ENCODE peak calls at places on chromosomes 5 and 9, in five cellular contexts. F, H, Y, D and O are unnamed samples.

GRCh38 chr5:169416583-169417196 is 115.8 kb upstream of the SLIT3 start:
- DNase-seq in F (no peak), H (peak), Y (no peak), D (no peak), O (no peak)

GRCh38 chr9:130234340-130235260 is 31.0 kb upstream of the HMCN2 start:
- DNase-seq in F (no peak), H (no peak), Y (no peak), D (no peak), O (no peak)

GRCh38 chr5:65198777-65199120 is 283.0 kb downstream of the ADAMTS6 start:
- DNase-seq in F (no peak), H (no peak), Y (no peak), D (peak), O (no peak)

GRCh38 chr9:21682981-21683380 is 119.5 kb upstream of the MTAP start:
- DNase-seq in F (no peak), H (no peak), Y (no peak), D (no peak), O (no peak)

GRCh38 chr5:164181604-164182003 is 676.2 kb downstream of the MAT2B start:
- DNase-seq in F (no peak), H (no peak), Y (no peak), D (no peak), O (no peak)

GRCh38 chr9:102069969-102070368 is 331.5 kb upstream of the GRIN3A start:
- DNase-seq in F (no peak), H (no peak), Y (no peak), D (no peak), O (no peak)

GRCh38 chr9:4066120-4066519 is 233.7 kb downstream of the GLIS3 start:
- DNase-seq in F (no peak), H (no peak), Y (no peak), D (no peak), O (no peak)

GRCh38 chr5:64766105-64766504 is 2.4 kb downstream of the SREK1IP1 start:
- DNase-seq in F (no peak), H (no peak), Y (no peak), D (peak), O (no peak)

GRCh38 chr5:159343295-159344094 is 13.2 kb upstream of the IL12B start:
- DNase-seq in F (no peak), H (no peak), Y (no peak), D (no peak), O (no peak)

GRCh38 chr9:115118471-115119156 is 657 bp upstream of the TNC start:
- DNase-seq in F (peak), H (no peak), Y (peak), D (no peak), O (peak)

GRCh38 chr9:95993342-95993741 is 117.9 kb downstream of the ERCC6L2 start:
- DNase-seq in F (no peak), H (no peak), Y (no peak), D (no peak), O (no peak)

GRCh38 chr5:134097221-134097620 is 17.3 kb upstream of the TCF7 start:
- DNase-seq in F (no peak), H (no peak), Y (no peak), D (no peak), O (no peak)

GRCh38 chr5:157267766-157268480 is 2.0 kb downstream of the CYFIP2 start:
- DNase-seq in F (no peak), H (no peak), Y (no peak), D (no peak), O (no peak)

GRCh38 chr9:123048748-123049147 is 15.3 kb downstream of the GPR21 start:
- DNase-seq in F (no peak), H (no peak), Y (no peak), D (no peak), O (no peak)

GRCh38 chr9:129489838-129490582 is 130.9 kb downstream of the C9orf50 start:
- DNase-seq in F (no peak), H (no peak), Y (peak), D (no peak), O (no peak)

GRCh38 chr9:21559402-21560280 is 77.5 kb upstream of the IFNE start:
- DNase-seq in F (no peak), H (no peak), Y (no peak), D (no peak), O (peak)

GRCh38 chr5:15731686-15732085 is 231.7 kb downstream of the FBXL7 start:
- DNase-seq in F (no peak), H (no peak), Y (no peak), D (no peak), O (no peak)

GRCh38 chr5:80083115-80083890 is 48.2 kb downstream of the THBS4 start:
- DNase-seq in F (no peak), H (no peak), Y (peak), D (peak), O (peak)

GRCh38 chr5:19534751-19535150 is 453.2 kb downstream of the CDH18 start:
- DNase-seq in F (no peak), H (no peak), Y (no peak), D (no peak), O (no peak)

GRCh38 chr5:147452137-147452838 is 57.6 kb downstream of the DPYSL3 start:
- DNase-seq in F (peak), H (no peak), Y (no peak), D (no peak), O (peak)

GRCh38 chr9:122402403-122403268 is 31.8 kb downstream of the PTGS1 start:
- DNase-seq in F (no peak), H (no peak), Y (peak), D (peak), O (no peak)

GRCh38 chr5:63125862-63126261 is 547.2 kb downstream of the LRRC70 start:
- DNase-seq in F (peak), H (no peak), Y (peak), D (peak), O (peak)

GRCh38 chr5:143874312-143874711 is 62.4 kb downstream of the HMHB1 start:
- DNase-seq in F (no peak), H (no peak), Y (no peak), D (no peak), O (no peak)

GRCh38 chr5:90134892-90135291 is 274.7 kb downstream of the CETN3 start:
- DNase-seq in F (no peak), H (no peak), Y (peak), D (no peak), O (no peak)

GRCh38 chr5:150122158-150122510 is 33.5 kb downstream of the PDGFRB start:
- DNase-seq in F (no peak), H (no peak), Y (peak), D (peak), O (peak)

GRCh38 chr5:178284095-178284675 is 51.6 kb upstream of the PHYKPL start:
- DNase-seq in F (no peak), H (no peak), Y (peak), D (no peak), O (peak)

GRCh38 chr9:97811534-97812246 is 41.3 kb upstream of the FOXE1 start:
- DNase-seq in F (no peak), H (no peak), Y (no peak), D (no peak), O (no peak)

GRCh38 chr9:97364769-97365490 is 47.0 kb upstream of the TDRD7 start:
- DNase-seq in F (no peak), H (no peak), Y (no peak), D (no peak), O (no peak)

GRCh38 chr9:137353223-137354152 is 51.4 kb upstream of the NRARP start:
- DNase-seq in F (no peak), H (no peak), Y (no peak), D (no peak), O (no peak)

GRCh38 chr5:16754621-16755020 is 137.8 kb upstream of the RETREG1 start:
- DNase-seq in F (no peak), H (no peak), Y (no peak), D (no peak), O (peak)

GRCh38 chr9:136671254-136671614 is 8.5 kb downstream of the EGFL7 start:
- DNase-seq in F (no peak), H (no peak), Y (peak), D (no peak), O (no peak)

GRCh38 chr5:116454417-116454927 is 120.2 kb downstream of the SEMA6A start:
- DNase-seq in F (no peak), H (peak), Y (peak), D (no peak), O (no peak)

GRCh38 chr5:172160506-172160905 is 27.5 kb downstream of the STK10 start:
- DNase-seq in F (no peak), H (no peak), Y (no peak), D (no peak), O (no peak)

GRCh38 chr9:81125446-81126092 is 563.8 kb downstream of the TLE1 start:
- DNase-seq in F (no peak), H (no peak), Y (no peak), D (no peak), O (no peak)
- TF ChIP-seq CREB1 in F (no peak), H (no peak), Y (no peak), D (no peak), O (no peak)

GRCh38 chr9:29974197-29974596 is 2400.9 kb upstream of the C9orf72 start:
- DNase-seq in F (no peak), H (no peak), Y (no peak), D (no peak), O (no peak)
- H3K4me2 ChIP-seq in F (no peak), H (no peak), Y (no peak), D (no peak), O (no peak)

GRCh38 chr5:125032286-125032685 is 285.8 kb upstream of the ZNF608 start:
- DNase-seq in F (no peak), H (no peak), Y (no peak), D (no peak), O (no peak)

GRCh38 chr5:125036494-125036893 is 290.1 kb upstream of the ZNF608 start:
- DNase-seq in F (no peak), H (no peak), Y (no peak), D (no peak), O (no peak)

GRCh38 chr5:125037020-125037419 is 290.6 kb upstream of the ZNF608 start:
- DNase-seq in F (no peak), H (no peak), Y (no peak), D (no peak), O (no peak)

GRCh38 chr5:125033602-125034001 is 287.2 kb upstream of the ZNF608 start:
- DNase-seq in F (no peak), H (no peak), Y (no peak), D (no peak), O (no peak)

GRCh38 chr5:125034331-125034730 is 287.9 kb upstream of the ZNF608 start:
- DNase-seq in F (no peak), H (no peak), Y (no peak), D (no peak), O (no peak)
- TF ChIP-seq CREB1 in F (no peak), H (no peak), Y (no peak), D (no peak), O (no peak)

DNA sequence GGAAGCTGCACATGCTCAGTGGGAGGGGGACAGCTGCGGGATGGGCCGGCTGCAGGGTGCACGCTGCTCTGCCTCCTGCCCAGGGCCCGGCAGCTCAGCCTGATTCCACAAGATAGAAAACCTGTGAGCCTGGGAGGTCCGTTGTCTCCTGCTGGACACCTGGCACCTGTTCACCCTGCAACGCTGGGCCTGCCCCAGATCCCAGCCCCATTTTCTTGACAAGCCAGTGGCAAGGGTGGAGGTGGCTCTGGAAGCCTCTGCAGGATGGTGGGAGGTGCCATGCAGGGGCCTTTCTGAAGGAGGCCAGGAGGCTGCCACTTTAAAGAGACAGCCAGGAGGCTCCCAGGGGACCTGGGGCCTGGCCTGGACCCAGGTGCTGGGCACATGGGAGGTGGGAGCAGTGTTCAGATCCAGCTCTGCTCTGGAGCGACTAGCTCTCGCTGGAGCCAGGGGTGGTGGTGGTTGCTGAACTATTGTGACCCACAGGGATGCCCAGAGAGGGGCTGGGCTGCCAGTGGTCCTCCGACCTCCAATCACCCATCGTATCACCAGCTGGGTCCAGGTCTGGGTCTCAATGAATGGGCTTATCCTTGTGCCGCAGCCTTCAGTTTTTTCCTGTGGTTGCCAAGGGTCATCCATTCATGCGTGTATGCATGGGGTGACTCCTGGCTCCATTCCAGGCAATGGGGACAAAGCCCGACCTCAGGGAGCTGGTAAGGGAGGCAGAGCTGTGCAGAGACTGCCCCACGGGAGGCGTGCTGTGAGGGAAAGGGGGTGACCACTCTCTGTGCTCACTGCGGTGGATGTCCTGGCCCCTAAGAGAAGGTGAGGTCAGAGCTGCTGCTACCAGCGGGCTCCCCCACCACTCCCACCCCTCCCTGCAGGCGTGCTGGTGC is 68.4 kb upstream of the RNF130 start:
- DNase-seq in F (no peak), H (no peak), Y (no peak), D (no peak), O (no peak)
- H3K4me2 ChIP-seq in F (no peak), H (no peak), Y (no peak), D (no peak), O (no peak)